ENCODE peak calls at places on chromosome 3, in four cellular contexts. T, K, B and N are unnamed samples.

GRCh38 chr3:38099518-38099917 is 37.4 kb downstream of the ACAA1 start:
- DNase-seq in T (no peak), K (no peak), B (no peak), N (no peak)

GRCh38 chr3:147521646-147522045 is 112.5 kb downstream of the ZIC1 start:
- DNase-seq in T (no peak), K (no peak), B (no peak), N (no peak)

GRCh38 chr3:187011915-187012314 is 81.6 kb downstream of the ST6GAL1 start:
- DNase-seq in T (no peak), K (no peak), B (no peak), N (no peak)

GRCh38 chr3:149081772-149082171 is 4.6 kb downstream of the HLTF start:
- DNase-seq in T (no peak), K (no peak), B (no peak), N (no peak)

GRCh38 chr3:158809642-158810041 is 7.8 kb downstream of the MFSD1 start:
- DNase-seq in T (no peak), K (no peak), B (no peak), N (no peak)

GRCh38 chr3:122921791-122922651 is 105.5 kb downstream of the SEMA5B start:
- DNase-seq in T (peak), K (no peak), B (peak), N (no peak)

GRCh38 chr3:123373535-123373987 is 75.3 kb downstream of the ADCY5 start:
- DNase-seq in T (no peak), K (no peak), B (no peak), N (no peak)

GRCh38 chr3:48271763-48272498 is 31.0 kb downstream of the ZNF589 start:
- DNase-seq in T (no peak), K (no peak), B (no peak), N (no peak)

GRCh38 chr3:23751485-23751811 is 54.3 kb upstream of the UBE2E1 start:
- DNase-seq in T (no peak), K (peak), B (no peak), N (no peak)

GRCh38 chr3:31456373-31456772 is 76.4 kb upstream of the STT3B start:
- DNase-seq in T (no peak), K (no peak), B (no peak), N (no peak)

GRCh38 chr3:128786434-128787020 is 60.5 kb downstream of the RAB7A start:
- DNase-seq in T (no peak), K (no peak), B (no peak), N (no peak)

GRCh38 chr3:13378155-13378554 is 42.0 kb downstream of the NUP210 start:
- DNase-seq in T (no peak), K (no peak), B (no peak), N (no peak)

GRCh38 chr3:159917141-159917540 is 71.5 kb upstream of the IL12A start:
- DNase-seq in T (no peak), K (no peak), B (no peak), N (no peak)

GRCh38 chr3:159922861-159923312 is 65.7 kb upstream of the IL12A start:
- DNase-seq in T (peak), K (no peak), B (no peak), N (no peak)

GRCh38 chr3:159923961-159924360 is 64.7 kb upstream of the IL12A start:
- DNase-seq in T (no peak), K (no peak), B (no peak), N (no peak)

GRCh38 chr3:159914421-159914820 is 74.2 kb upstream of the IL12A start:
- DNase-seq in T (no peak), K (no peak), B (no peak), N (no peak)

DNA sequence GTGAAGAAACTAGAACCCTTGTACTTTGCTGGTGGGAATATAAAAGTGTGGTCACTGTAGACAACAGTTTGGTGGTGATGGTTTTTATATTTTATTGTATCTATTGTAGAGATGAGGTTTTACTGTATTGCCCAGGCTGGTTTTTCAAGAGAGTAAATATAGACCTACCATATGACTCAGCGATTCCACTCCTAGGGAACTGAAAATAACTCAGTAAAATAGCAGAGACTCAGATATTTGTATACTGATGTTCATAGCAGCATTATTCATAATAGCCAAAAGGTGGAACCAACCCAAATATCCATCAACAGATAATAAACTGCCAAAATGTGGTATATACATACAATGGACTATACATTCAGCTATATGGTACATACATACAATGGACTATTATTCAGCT is 68.8 kb upstream of the IL12A start:
- DNase-seq in T (no peak), K (no peak), B (no peak), N (no peak)
- TF ChIP-seq TAF1 in T (no peak), K (no peak), B (no peak), N (no peak)

GRCh38 chr3:152910966-152911365 is 76.0 kb downstream of the P2RY1 start:
- DNase-seq in T (no peak), K (no peak), B (no peak), N (no peak)

GRCh38 chr3:152905631-152906030 is 70.7 kb downstream of the P2RY1 start:
- DNase-seq in T (no peak), K (no peak), B (no peak), N (no peak)

GRCh38 chr3:152909180-152909883 is 74.4 kb downstream of the P2RY1 start:
- DNase-seq in T (no peak), K (no peak), B (no peak), N (no peak)

GRCh38 chr3:152915695-152916094 is 80.8 kb downstream of the P2RY1 start:
- DNase-seq in T (no peak), K (no peak), B (no peak), N (no peak)

GRCh38 chr3:152910211-152910610 is 75.3 kb downstream of the P2RY1 start:
- DNase-seq in T (no peak), K (no peak), B (peak), N (no peak)
- TF ChIP-seq TAF1 in T (no peak), K (no peak), B (no peak), N (no peak)

DNA sequence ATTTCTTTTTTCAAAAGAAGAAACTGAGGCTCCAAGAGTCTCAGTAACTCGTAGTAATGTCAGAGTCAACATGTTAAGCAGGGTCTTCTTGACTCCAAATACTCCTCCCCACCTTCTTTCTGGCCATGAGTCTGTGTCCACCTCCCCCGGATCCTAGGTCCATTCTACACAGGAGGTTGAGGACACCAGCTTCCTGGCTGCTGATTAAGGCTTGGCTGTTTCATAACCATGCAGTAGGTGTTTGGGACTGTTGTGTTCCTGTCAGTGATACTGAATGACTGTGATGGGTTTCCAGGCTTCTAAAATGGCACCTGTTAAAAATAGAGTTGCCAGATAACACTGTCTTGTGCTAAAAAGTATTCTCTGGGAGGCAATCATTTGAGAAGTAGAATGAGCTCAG is 130.8 kb upstream of the IL12A start:
- DNase-seq in T (no peak), K (no peak), B (no peak), N (no peak)
- TF ChIP-seq TAF1 in T (no peak), K (no peak), B (no peak), N (no peak)

GRCh38 chr3:67486883-67487282 is 167.5 kb downstream of the SUCLG2 start:
- DNase-seq in T (no peak), K (no peak), B (no peak), N (no peak)
- TF ChIP-seq TAF1 in T (no peak), K (no peak), B (no peak), N (no peak)

GRCh38 chr3:46448721-46449120 is 16.0 kb downstream of the LTF start:
- DNase-seq in T (no peak), K (no peak), B (no peak), N (no peak)

GRCh38 chr3:46453526-46454208 is 11.0 kb downstream of the LTF start:
- DNase-seq in T (no peak), K (no peak), B (no peak), N (no peak)

GRCh38 chr3:46447535-46447934 is 17.2 kb downstream of the LTF start:
- DNase-seq in T (no peak), K (no peak), B (no peak), N (no peak)

GRCh38 chr3:46454209-46454595 is 10.5 kb downstream of the LTF start:
- DNase-seq in T (no peak), K (no peak), B (no peak), N (no peak)

GRCh38 chr3:46449755-46450552 is 14.8 kb downstream of the LTF start:
- DNase-seq in T (peak), K (no peak), B (no peak), N (peak)
- TF ChIP-seq TAF1 in T (no peak), K (no peak), B (no peak), N (no peak)